ENCODE peak calls at places on chromosomes 6 and 20, in ten cellular contexts. A, P, E, F, S, D, H, M, R and J are unnamed samples.
A peak's percentile ranks its signal among the peaks of the same experiment; 100 is the strongest.

GRCh38 chr20:1844723-1845523 is 50.3 kb upstream of the SIRPA start:
- DNase-seq in A (no peak), P (no peak), E (peak; percentile 35), F (peak; percentile 52), S (peak; percentile 94), D (peak; percentile 90), H (no peak), M (peak; percentile 29), R (no peak), J (no peak)

GRCh38 chr6:165573671-165574070 is 89.4 kb downstream of the PDE10A start:
- DNase-seq in A (peak; percentile 16), P (no peak), E (peak; percentile 60), F (peak; percentile 49), S (peak; percentile 64), D (no peak), H (peak; percentile 25), M (peak; percentile 97), R (no peak), J (peak; percentile 20)

GRCh38 chr6:89707766-89708165 is 69.2 kb upstream of the LYRM2 start:
- DNase-seq in A (no peak), P (no peak), E (no peak), F (no peak), S (no peak), D (no peak), H (no peak), M (no peak), R (no peak), J (no peak)

GRCh38 chr6:36318690-36319435 is 17.8 kb downstream of the BNIP5 start:
- DNase-seq in A (no peak), P (no peak), E (peak; percentile 53), F (no peak), S (no peak), D (no peak), H (no peak), M (no peak), R (no peak), J (no peak)

GRCh38 chr6:146240307-146240706 is 211.4 kb downstream of the GRM1 start:
- DNase-seq in A (no peak), P (no peak), E (no peak), F (no peak), S (no peak), D (no peak), H (no peak), M (no peak), R (no peak), J (no peak)

GRCh38 chr6:16633961-16634360 is 127.3 kb downstream of the ATXN1 start:
- DNase-seq in A (no peak), P (no peak), E (no peak), F (no peak), S (no peak), D (no peak), H (no peak), M (no peak), R (no peak), J (no peak)

GRCh38 chr20:54475334-54476287 is at the start of gene DOK5:
- DNase-seq in A (no peak), P (no peak), E (no peak), F (peak; percentile 24), S (peak; percentile 71), D (no peak), H (no peak), M (peak; percentile 29), R (no peak), J (no peak)

GRCh38 chr6:152378154-152378553 is 259.0 kb downstream of the SYNE1 start:
- DNase-seq in A (no peak), P (no peak), E (no peak), F (no peak), S (no peak), D (no peak), H (no peak), M (no peak), R (no peak), J (no peak)

GRCh38 chr20:2149507-2149906 is 47.9 kb downstream of the STK35 start:
- DNase-seq in A (no peak), P (no peak), E (no peak), F (no peak), S (no peak), D (peak; percentile 30), H (no peak), M (no peak), R (no peak), J (no peak)

GRCh38 chr6:165804331-165805066 is 141.5 kb upstream of the PDE10A start:
- DNase-seq in A (no peak), P (no peak), E (no peak), F (no peak), S (no peak), D (no peak), H (no peak), M (peak; percentile 2), R (no peak), J (no peak)

GRCh38 chr6:101980924-101981323 is 587.4 kb downstream of the GRIK2 start:
- DNase-seq in A (no peak), P (no peak), E (no peak), F (peak; percentile 2), S (no peak), D (no peak), H (no peak), M (no peak), R (no peak), J (no peak)

GRCh38 chr20:35283441-35284266 is 918 bp downstream of the EIF6 start:
- DNase-seq in A (no peak), P (no peak), E (no peak), F (no peak), S (no peak), D (no peak), H (no peak), M (no peak), R (peak; percentile 43), J (no peak)

GRCh38 chr6:144873653-144874378 is 588.7 kb downstream of the UTRN start:
- DNase-seq in A (no peak), P (no peak), E (no peak), F (no peak), S (no peak), D (no peak), H (no peak), M (no peak), R (no peak), J (no peak)

GRCh38 chr6:14905201-14905600 is 340.7 kb upstream of the JARID2 start:
- DNase-seq in A (no peak), P (no peak), E (no peak), F (no peak), S (no peak), D (no peak), H (no peak), M (no peak), R (no peak), J (no peak)

GRCh38 chr6:41318648-41319565 is 16.5 kb upstream of the NCR2 start:
- DNase-seq in A (peak; percentile 71), P (peak; percentile 67), E (peak; percentile 83), F (peak; percentile 84), S (peak; percentile 86), D (peak; percentile 97), H (peak; percentile 57), M (peak; percentile 74), R (peak; percentile 87), J (peak; percentile 76)
- TF ChIP-seq POLR2AphosphoS5 in A (peak; percentile 35), P (peak; percentile 44), E (no peak), F (no peak), S (no peak), D (peak; percentile 85), H (no peak), M (no peak), R (no peak), J (peak; percentile 8)

GRCh38 chr6:30613251-30614043 is 3.6 kb downstream of the PPP1R10 start:
- DNase-seq in A (no peak), P (no peak), E (no peak), F (no peak), S (peak; percentile 13), D (no peak), H (no peak), M (peak; percentile 24), R (no peak), J (no peak)
- TF ChIP-seq POLR2AphosphoS5 in A (peak; percentile 19), P (no peak), E (no peak), F (no peak), S (no peak), D (no peak), H (no peak), M (peak; percentile 5), R (peak; percentile 67), J (no peak)

DNA sequence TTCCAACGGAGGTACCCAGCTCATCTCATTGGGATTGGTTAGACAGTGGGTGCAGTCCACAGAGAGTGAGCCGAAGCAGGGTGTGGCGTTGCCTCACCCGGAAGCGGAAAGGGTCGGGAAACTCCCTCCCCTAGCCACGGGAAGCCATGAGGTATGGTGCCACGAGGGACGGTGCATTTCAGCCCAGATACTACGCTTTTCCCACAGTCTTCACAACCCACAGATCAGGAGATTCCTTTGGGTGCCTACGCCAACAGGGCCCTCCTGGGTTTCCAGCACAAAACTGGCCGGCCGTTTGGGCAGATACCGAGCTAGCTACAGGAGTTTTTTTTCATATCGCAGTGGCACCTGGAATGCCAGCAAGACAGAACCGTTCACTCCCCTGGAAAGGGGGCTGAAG is 46.9 kb downstream of the STXBP5 start:
- DNase-seq in A (no peak), P (no peak), E (no peak), F (no peak), S (no peak), D (no peak), H (no peak), M (no peak), R (no peak), J (no peak)
- TF ChIP-seq POLR2AphosphoS5 in A (no peak), P (no peak), E (no peak), F (no peak), S (no peak), D (no peak), H (no peak), M (no peak), R (no peak), J (no peak)

GRCh38 chr6:161274488-161274858 is 612 bp upstream of the AGPAT4 start:
- DNase-seq in A (no peak), P (no peak), E (no peak), F (no peak), S (no peak), D (no peak), H (no peak), M (no peak), R (no peak), J (no peak)

GRCh38 chr6:161272600-161273355 is 1.1 kb downstream of the AGPAT4 start:
- DNase-seq in A (peak; percentile 3), P (no peak), E (no peak), F (peak; percentile 62), S (peak; percentile 17), D (no peak), H (no peak), M (peak; percentile 46), R (no peak), J (no peak)

GRCh38 chr6:161273752-161274487 is at the start of gene AGPAT4:
- DNase-seq in A (peak; percentile 92), P (peak; percentile 57), E (peak; percentile 41), F (peak; percentile 85), S (peak; percentile 90), D (no peak), H (peak; percentile 87), M (peak; percentile 98), R (peak; percentile 96), J (peak; percentile 73)

GRCh38 chr6:161271343-161272019 is 2.4 kb downstream of the AGPAT4 start:
- DNase-seq in A (no peak), P (no peak), E (no peak), F (no peak), S (peak; percentile 32), D (no peak), H (no peak), M (no peak), R (peak; percentile 34), J (no peak)

DNA sequence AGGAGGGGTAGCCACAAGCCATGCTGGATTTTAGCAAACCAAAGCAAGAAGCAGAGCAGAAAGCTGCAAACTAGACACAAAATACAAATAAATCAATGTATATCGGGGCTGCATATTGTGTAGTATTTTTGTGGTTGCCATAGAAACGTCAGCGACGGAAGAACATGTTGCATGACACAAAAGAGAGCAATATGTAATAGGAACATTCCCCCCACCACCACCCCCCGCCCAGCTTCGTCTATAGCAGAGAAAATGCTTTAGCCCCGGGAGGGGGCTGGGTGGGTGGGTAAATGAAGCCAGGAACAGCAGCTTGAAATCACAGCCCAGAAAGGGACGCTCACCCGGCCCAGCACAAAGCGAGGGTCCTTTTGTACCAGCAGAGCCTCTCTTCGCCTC is 507 bp downstream of the AGPAT4 start:
- DNase-seq in A (peak; percentile 7), P (no peak), E (no peak), F (peak; percentile 62), S (peak; percentile 64), D (no peak), H (no peak), M (peak; percentile 61), R (peak; percentile 54), J (no peak)
- TF ChIP-seq POLR2AphosphoS5 in A (no peak), P (no peak), E (no peak), F (no peak), S (no peak), D (no peak), H (no peak), M (no peak), R (no peak), J (no peak)